ENCODE peak calls at places on chromosomes 1 and 21, in seven cellular contexts. E, J, F, T, B, Y and R are unnamed samples.

GRCh38 chr1:222369991-222370910 is 177.7 kb downstream of the HHIPL2 start:
- DNase-seq in J (no peak), Y (no peak), B (no peak), T (no peak), E (no peak), F (peak), R (peak)

GRCh38 chr1:60808676-60809075 is 273.7 kb upstream of the NFIA start:
- DNase-seq in Y (no peak), J (no peak), E (no peak), B (no peak), F (no peak), T (no peak), R (no peak)

GRCh38 chr1:25022361-25023189 is 92.5 kb upstream of the RUNX3 start:
- DNase-seq in Y (no peak), T (no peak), B (peak), E (peak), J (peak), F (peak), R (peak)

GRCh38 chr1:10744044-10744443 is 52.4 kb downstream of the CASZ1 start:
- DNase-seq in F (no peak), J (no peak), Y (no peak), B (no peak), T (no peak), E (no peak), R (no peak)

GRCh38 chr1:36508257-36508656 is 25.5 kb upstream of the CSF3R start:
- DNase-seq in E (no peak), J (no peak), T (no peak), F (no peak), Y (no peak), B (no peak), R (no peak)

GRCh38 chr1:147504801-147505303 is 36.4 kb upstream of the BCL9 start:
- DNase-seq in T (peak), F (peak), B (peak), Y (no peak), J (peak), E (peak), R (peak)

GRCh38 chr1:88454781-88455180 is 229.3 kb upstream of the PKN2 start:
- DNase-seq in J (no peak), E (no peak), B (no peak), Y (no peak), F (no peak), T (no peak), R (no peak)

GRCh38 chr1:165539908-165540307 is 3.9 kb upstream of the LRRC52 start:
- DNase-seq in Y (no peak), J (no peak), B (no peak), E (no peak), F (no peak), T (no peak), R (no peak)

GRCh38 chr1:116126281-116126680 is 15.1 kb downstream of the MAB21L3 start:
- DNase-seq in B (no peak), J (no peak), F (no peak), Y (no peak), T (no peak), E (no peak), R (peak)

GRCh38 chr1:218201601-218202000 is 83.5 kb upstream of the RRP15 start:
- DNase-seq in B (no peak), E (no peak), F (no peak), J (no peak), T (no peak), Y (no peak), R (no peak)

GRCh38 chr1:227416156-227416865 is 98.0 kb upstream of the CDC42BPA start:
- DNase-seq in T (no peak), J (no peak), F (peak), E (no peak), B (no peak), Y (no peak), R (no peak)

GRCh38 chr21:41825881-41826280 is 53.3 kb downstream of the PRDM15 start:
- DNase-seq in T (no peak), J (no peak), B (no peak), F (no peak), E (no peak), Y (no peak), R (no peak)

GRCh38 chr1:80248886-80249285 is 1242.4 kb upstream of the ADGRL4 start:
- DNase-seq in J (no peak), Y (no peak), B (no peak), T (no peak), E (no peak), F (no peak), R (no peak)

GRCh38 chr1:89200668-89201488 is 2.1 kb upstream of the GBP4 start:
- DNase-seq in Y (no peak), E (no peak), T (no peak), J (no peak), F (peak), B (no peak), R (no peak)

GRCh38 chr1:117093870-117094621 is 27.5 kb downstream of the TRIM45 start:
- DNase-seq in B (peak), J (no peak), F (peak), Y (peak), E (peak), T (peak), R (peak)